ENCODE peak calls at places on chromosome 12, in seven cellular contexts. T, Y, U, C, N, G and K are unnamed samples.

GRCh38 chr12:81896771-81897170 is 137.6 kb upstream of the PPFIA2 start:
- DNase-seq in Y (no peak), C (no peak), G (peak; percentile 5), T (no peak), N (no peak), U (peak; percentile 3), K (no peak)

GRCh38 chr12:53219116-53219955 is 12.3 kb upstream of the ITGB7 start:
- DNase-seq in C (peak; percentile 58), N (no peak), U (no peak), G (no peak), T (no peak), Y (no peak), K (no peak)

GRCh38 chr12:32336261-32336660 is 63.1 kb upstream of the FGD4 start:
- DNase-seq in G (no peak), Y (no peak), C (no peak), T (no peak), N (no peak), U (no peak), K (no peak)

GRCh38 chr12:6782903-6783571 is 6.3 kb upstream of the CD4 start:
- DNase-seq in U (no peak), C (no peak), G (no peak), N (no peak), Y (no peak), T (no peak), K (no peak)

GRCh38 chr12:29316772-29317171 is 64.2 kb downstream of the ERGIC2 start:
- DNase-seq in U (no peak), N (no peak), Y (no peak), C (no peak), T (no peak), G (no peak), K (no peak)

GRCh38 chr12:78530065-78530765 is 334.4 kb upstream of the SYT1 start:
- DNase-seq in Y (no peak), U (no peak), T (no peak), G (no peak), N (no peak), C (no peak), K (no peak)

GRCh38 chr12:55742719-55743130 is at the start of gene GDF11:
- DNase-seq in G (peak; percentile 70), U (peak; percentile 27), N (peak; percentile 45), Y (peak; percentile 92), C (peak; percentile 88), T (peak; percentile 52), K (no peak)

GRCh38 chr12:76674669-76675315 is 89.1 kb upstream of the ZDHHC17 start:
- DNase-seq in T (no peak), G (no peak), C (no peak), Y (no peak), N (no peak), U (no peak), K (no peak)

GRCh38 chr12:66688836-66689439 is 10.1 kb upstream of the GRIP1 start:
- DNase-seq in G (peak; percentile 82), N (no peak), U (peak; percentile 68), T (no peak), Y (no peak), C (peak; percentile 82), K (no peak)

GRCh38 chr12:26471560-26471959 is 276.2 kb downstream of the SSPN start:
- DNase-seq in U (no peak), T (no peak), Y (peak; percentile 5), G (peak; percentile 64), N (no peak), C (peak; percentile 66), K (no peak)

GRCh38 chr12:132342322-132342721 is 12.9 kb upstream of the GALNT9 start:
- DNase-seq in U (no peak), T (no peak), G (no peak), Y (no peak), N (no peak), C (no peak), K (no peak)

GRCh38 chr12:1509703-1510395 is 84.5 kb downstream of the FBXL14 start:
- DNase-seq in T (no peak), C (no peak), Y (no peak), N (no peak), U (no peak), G (no peak), K (no peak)

GRCh38 chr12:91781114-91781513 is 364.5 kb downstream of the BTG1 start:
- DNase-seq in Y (no peak), C (no peak), N (no peak), U (no peak), T (no peak), G (no peak), K (no peak)

GRCh38 chr12:121300083-121300819 is 3.7 kb upstream of the CAMKK2 start:
- DNase-seq in N (no peak), C (peak; percentile 50), T (no peak), G (no peak), Y (no peak), U (peak; percentile 27), K (no peak)

GRCh38 chr12:110084314-110085015 is 36.1 kb upstream of the C12orf76 start:
- DNase-seq in G (no peak), N (no peak), C (no peak), T (no peak), Y (no peak), U (no peak), K (no peak)

GRCh38 chr12:16229676-16230075 is 47.8 kb downstream of the SLC15A5 start:
- DNase-seq in G (no peak), T (no peak), Y (no peak), N (no peak), U (no peak), C (peak; percentile 14), K (no peak)

GRCh38 chr12:111066744-111067437 is 146.5 kb upstream of the MYL2 start:
- DNase-seq in U (no peak), G (peak; percentile 59), C (peak; percentile 67), Y (no peak), N (no peak), T (no peak), K (no peak)

GRCh38 chr12:107545737-107546363 is 139.7 kb upstream of the PWP1 start:
- DNase-seq in U (no peak), T (no peak), G (no peak), C (no peak), N (no peak), Y (no peak), K (no peak)

GRCh38 chr12:122072031-122072970 is 6.3 kb upstream of the MLXIP start:
- DNase-seq in Y (no peak), N (no peak), U (no peak), G (no peak), T (no peak), C (no peak), K (no peak)

GRCh38 chr12:67648306-67649164 is at the start of gene DYRK2:
- DNase-seq in C (peak; percentile 92), N (peak; percentile 64), T (peak; percentile 37), U (peak; percentile 82), G (peak; percentile 78), Y (peak; percentile 90), K (peak; percentile 17)

GRCh38 chr12:28998662-28999120 is 150.4 kb upstream of the FAR2 start:
- DNase-seq in G (peak; percentile 36), T (no peak), N (no peak), Y (no peak), C (peak; percentile 58), U (no peak), K (no peak)

GRCh38 chr12:29782285-29782820 is 1.4 kb downstream of the TMTC1 start:
- DNase-seq in N (no peak), U (peak; percentile 58), Y (no peak), C (no peak), T (no peak), G (no peak), K (no peak)

GRCh38 chr12:14910090-14910915 is 24.6 kb upstream of the MGP start:
- DNase-seq in U (no peak), G (no peak), Y (no peak), C (no peak), T (peak; percentile 9), N (no peak), K (no peak)

GRCh38 chr12:11651785-11652184 is 2.3 kb downstream of the ETV6 start:
- DNase-seq in T (no peak), C (no peak), N (no peak), U (no peak), Y (no peak), G (peak; percentile 60), K (no peak)

GRCh38 chr12:562634-563033 is 100.6 kb downstream of the NINJ2 start:
- DNase-seq in G (no peak), T (no peak), Y (no peak), C (no peak), U (no peak), N (no peak), K (no peak)

GRCh38 chr12:51217968-51218606 is at the start of gene POU6F1:
- DNase-seq in T (peak; percentile 24), U (peak; percentile 18), N (no peak), G (peak; percentile 84), Y (peak; percentile 87), C (peak; percentile 91), K (no peak)

GRCh38 chr12:25151476-25151875 is 43.5 kb downstream of the DNAI7 start:
- DNase-seq in U (no peak), C (no peak), Y (no peak), G (no peak), N (no peak), T (no peak), K (no peak)

GRCh38 chr12:122921917-122922316 is 26.0 kb upstream of the VPS37B start:
- DNase-seq in G (no peak), C (no peak), N (no peak), U (no peak), Y (no peak), T (no peak), K (no peak)

GRCh38 chr12:49984476-49984890 is 11.7 kb downstream of the AQP6 start:
- DNase-seq in T (no peak), Y (no peak), U (no peak), C (no peak), N (no peak), G (no peak), K (no peak)

GRCh38 chr12:52082988-52083637 is 3.6 kb downstream of the SMIM41 start:
- DNase-seq in U (peak; percentile 13), N (peak; percentile 37), T (peak; percentile 47), Y (peak; percentile 79), G (peak; percentile 83), C (peak; percentile 84), K (no peak)

GRCh38 chr12:88624911-88625310 is 44.6 kb upstream of the KITLG start:
- DNase-seq in Y (no peak), G (no peak), T (no peak), U (no peak), C (no peak), N (no peak), K (no peak)

GRCh38 chr12:80648866-80649265 is 58.6 kb upstream of the MYF6 start:
- DNase-seq in Y (no peak), G (no peak), U (no peak), N (no peak), C (no peak), T (no peak), K (no peak)

GRCh38 chr12:123714302-123714627 is 2.1 kb downstream of the ATP6V0A2 start:
- DNase-seq in U (no peak), T (peak; percentile 48), Y (no peak), G (peak; percentile 21), N (no peak), C (peak; percentile 47), K (no peak)

GRCh38 chr12:107992870-107993451 is 136.1 kb upstream of the WSCD2 start:
- DNase-seq in N (no peak), Y (no peak), C (peak; percentile 67), T (no peak), U (peak; percentile 20), G (peak; percentile 51), K (no peak)

GRCh38 chr12:87642245-87642644 is 387.0 kb downstream of the C12orf50 start:
- DNase-seq in C (no peak), Y (no peak), U (no peak), N (no peak), G (no peak), T (no peak), K (no peak)

GRCh38 chr12:112183141-112183581 is 57.8 kb downstream of the TRAFD1 start:
- DNase-seq in Y (peak; percentile 65), G (no peak), N (no peak), U (no peak), T (peak; percentile 27), C (no peak), K (no peak)

GRCh38 chr12:28446031-28446430 is 255.8 kb downstream of the CCDC91 start:
- DNase-seq in G (no peak), T (no peak), U (no peak), N (no peak), C (no peak), Y (no peak), K (no peak)

GRCh38 chr12:19894803-19895202 is 455.5 kb downstream of the AEBP2 start:
- DNase-seq in U (no peak), C (no peak), T (no peak), Y (no peak), N (no peak), G (no peak), K (no peak)